ENCODE peak calls at places on chromosomes 7 and 10, in four cellular contexts. One of them, this sample, is unnamed.

GRCh38 chr7:117320523-117320922 is 2.3 kb downstream of the WNT2 start:
- DNase-seq in mucosa of descending colon: no peak
- DNase-seq in NCI-H1436: no peak
- DNase-seq in epithelial cell of esophagus: no peak
- DNase-seq in this sample: no peak

GRCh38 chr10:17607603-17608332 is 9.4 kb downstream of the HACD1 start:
- DNase-seq in mucosa of descending colon: no peak
- DNase-seq in NCI-H1436: peak
- DNase-seq in epithelial cell of esophagus: peak
- DNase-seq in this sample: peak

GRCh38 chr10:49001861-49002675 is 62.4 kb upstream of the LRRC18 start:
- DNase-seq in epithelial cell of esophagus: no peak
- DNase-seq in NCI-H1436: peak
- DNase-seq in mucosa of descending colon: no peak
- DNase-seq in this sample: no peak

GRCh38 chr10:123621910-123622309 is 44.2 kb upstream of the GPR26 start:
- DNase-seq in NCI-H1436: no peak
- DNase-seq in mucosa of descending colon: no peak
- DNase-seq in epithelial cell of esophagus: no peak
- DNase-seq in this sample: no peak

GRCh38 chr7:27684491-27684890 is 21.8 kb upstream of the HIBADH start:
- DNase-seq in mucosa of descending colon: no peak
- DNase-seq in NCI-H1436: no peak
- DNase-seq in epithelial cell of esophagus: no peak
- DNase-seq in this sample: no peak

GRCh38 chr10:79084012-79084971 is 15.5 kb downstream of the ZMIZ1 start:
- DNase-seq in epithelial cell of esophagus: peak
- DNase-seq in NCI-H1436: no peak
- DNase-seq in mucosa of descending colon: peak
- DNase-seq in this sample: peak

GRCh38 chr10:68992721-68993440 is 4.3 kb downstream of the KIFBP start:
- DNase-seq in epithelial cell of esophagus: peak
- DNase-seq in NCI-H1436: no peak
- DNase-seq in mucosa of descending colon: no peak
- DNase-seq in this sample: no peak

GRCh38 chr7:14377646-14378266 is 388.3 kb upstream of the ETV1 start:
- DNase-seq in epithelial cell of esophagus: no peak
- DNase-seq in NCI-H1436: no peak
- DNase-seq in mucosa of descending colon: no peak
- DNase-seq in this sample: no peak

GRCh38 chr7:149196705-149197171 is 1.4 kb downstream of the ZNF282 start:
- DNase-seq in epithelial cell of esophagus: peak
- DNase-seq in mucosa of descending colon: peak
- DNase-seq in NCI-H1436: no peak
- DNase-seq in this sample: no peak

GRCh38 chr10:17528296-17528862 is 74.0 kb upstream of the ST8SIA6 start:
- DNase-seq in epithelial cell of esophagus: no peak
- DNase-seq in NCI-H1436: no peak
- DNase-seq in mucosa of descending colon: no peak
- DNase-seq in this sample: no peak

GRCh38 chr10:79435271-79436065 is 10.0 kb downstream of the ZCCHC24 start:
- DNase-seq in epithelial cell of esophagus: no peak
- DNase-seq in mucosa of descending colon: no peak
- DNase-seq in NCI-H1436: no peak
- DNase-seq in this sample: no peak

GRCh38 chr10:77274046-77274795 is 363.4 kb downstream of the KCNMA1 start:
- DNase-seq in epithelial cell of esophagus: peak
- DNase-seq in mucosa of descending colon: no peak
- DNase-seq in NCI-H1436: no peak
- DNase-seq in this sample: no peak

GRCh38 chr10:110074298-110074697 is 66.5 kb downstream of the ADD3 start:
- DNase-seq in NCI-H1436: no peak
- DNase-seq in mucosa of descending colon: no peak
- DNase-seq in epithelial cell of esophagus: no peak
- DNase-seq in this sample: no peak

GRCh38 chr7:116561697-116562483 is 37.1 kb downstream of the CAV1 start:
- DNase-seq in NCI-H1436: no peak
- DNase-seq in mucosa of descending colon: no peak
- DNase-seq in epithelial cell of esophagus: peak
- DNase-seq in this sample: no peak

GRCh38 chr7:111238891-111239290 is 148.0 kb downstream of the LRRN3 start:
- DNase-seq in NCI-H1436: no peak
- DNase-seq in mucosa of descending colon: no peak
- DNase-seq in epithelial cell of esophagus: no peak
- DNase-seq in this sample: no peak

This sample was measured in HAP-1.